ENCODE peak calls at places on chromosome 2, in four cellular contexts. L is A549, Z is tibial nerve, I is ovary. A is an unnamed sample.

GRCh38 chr2:150931447-150931846 is 330.2 kb downstream of the RBM43 start:
- DNase-seq in Z (no peak), L (no peak), I (no peak), A (no peak)

GRCh38 chr2:188997276-188997675 is 23.1 kb downstream of the COL3A1 start:
- DNase-seq in Z (no peak), I (no peak), L (no peak), A (no peak)

GRCh38 chr2:101120124-101120996 is 30.8 kb downstream of the TBC1D8 start:
- DNase-seq in I (peak), L (peak), Z (peak), A (no peak)

GRCh38 chr2:46669996-46670793 is 190.8 kb downstream of the TMEM247 start:
- DNase-seq in Z (no peak), I (no peak), L (peak), A (peak)

GRCh38 chr2:117724035-117724434 is 90.5 kb upstream of the DDX18 start:
- DNase-seq in L (no peak), Z (no peak), I (no peak), A (no peak)

GRCh38 chr2:75311993-75312392 is 112.7 kb upstream of the TACR1 start:
- DNase-seq in Z (no peak), I (no peak), L (peak), A (no peak)

GRCh38 chr2:144111443-144111842 is 408.5 kb downstream of the ZEB2 start:
- DNase-seq in I (no peak), Z (no peak), L (no peak), A (no peak)

GRCh38 chr2:1497122-1497611 is 83.9 kb downstream of the TPO start:
- DNase-seq in Z (peak), I (no peak), L (no peak), A (no peak)

GRCh38 chr2:72040629-72041403 is 106.8 kb downstream of the CYP26B1 start:
- DNase-seq in Z (no peak), I (no peak), L (no peak), A (peak)

GRCh38 chr2:130834091-130834922 is 2.4 kb upstream of the ARHGEF4 start:
- DNase-seq in I (no peak), L (peak), Z (no peak), A (no peak)

GRCh38 chr2:17311771-17312511 is 206.3 kb downstream of the RAD51AP2 start:
- DNase-seq in Z (no peak), L (no peak), I (no peak), A (no peak)

GRCh38 chr2:160109939-160110673 is 47.7 kb upstream of the PLA2R1 start:
- DNase-seq in I (peak), L (peak), Z (peak), A (no peak)

GRCh38 chr2:177169810-177170514 is 42.6 kb upstream of the HNRNPA3 start:
- DNase-seq in Z (no peak), L (no peak), I (no peak), A (no peak)

GRCh38 chr2:72949045-72949444 is 31.7 kb downstream of the EMX1 start:
- DNase-seq in L (no peak), Z (no peak), I (no peak), A (no peak)

GRCh38 chr2:149613712-149614111 is 26.1 kb upstream of the MMADHC start:
- DNase-seq in L (no peak), I (no peak), Z (no peak), A (no peak)

GRCh38 chr2:199883474-199884212 is 27.4 kb upstream of the C2orf69 start:
- DNase-seq in Z (no peak), I (no peak), L (no peak), A (no peak)

DNA sequence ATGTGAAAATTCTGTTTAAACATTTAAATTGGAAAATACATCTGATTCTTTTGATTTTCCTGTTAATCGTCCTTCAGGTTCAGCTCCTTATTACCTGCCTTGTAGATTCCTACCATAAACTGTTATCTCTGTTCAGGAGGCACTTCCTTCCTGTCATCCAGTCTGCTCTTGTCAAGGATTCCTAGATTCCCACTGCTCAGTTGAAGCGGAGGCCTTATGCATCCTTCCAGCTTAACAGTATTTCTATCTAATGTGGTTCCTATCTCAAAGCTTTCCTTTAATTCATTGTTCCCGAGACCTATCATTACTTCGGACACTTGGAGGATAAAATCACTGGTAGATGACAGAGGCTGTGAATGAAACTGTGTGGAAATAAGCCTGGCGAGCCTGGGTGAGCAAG is 12.0 kb downstream of the SPAG16 start:
- DNase-seq in Z (no peak), I (no peak), L (no peak), A (no peak)
- TF ChIP-seq EP300 in Z (no peak), I (no peak), L (no peak), A (no peak)

GRCh38 chr2:226623587-226624368 is 175.8 kb downstream of the IRS1 start:
- DNase-seq in L (no peak), Z (no peak), I (no peak), A (no peak)
- TF ChIP-seq EP300 in L (no peak), Z (no peak), I (no peak), A (no peak)

GRCh38 chr2:156585457-156585856 is 149.3 kb downstream of the GPD2 start:
- DNase-seq in Z (no peak), I (no peak), L (no peak), A (no peak)

GRCh38 chr2:156586621-156587020 is 150.4 kb downstream of the GPD2 start:
- DNase-seq in I (no peak), L (no peak), Z (no peak), A (no peak)

GRCh38 chr2:156593011-156593921 is 157.1 kb downstream of the GPD2 start:
- DNase-seq in Z (no peak), L (no peak), I (no peak), A (no peak)

GRCh38 chr2:156589381-156590079 is 153.4 kb downstream of the GPD2 start:
- DNase-seq in Z (no peak), L (peak), I (peak), A (no peak)

DNA sequence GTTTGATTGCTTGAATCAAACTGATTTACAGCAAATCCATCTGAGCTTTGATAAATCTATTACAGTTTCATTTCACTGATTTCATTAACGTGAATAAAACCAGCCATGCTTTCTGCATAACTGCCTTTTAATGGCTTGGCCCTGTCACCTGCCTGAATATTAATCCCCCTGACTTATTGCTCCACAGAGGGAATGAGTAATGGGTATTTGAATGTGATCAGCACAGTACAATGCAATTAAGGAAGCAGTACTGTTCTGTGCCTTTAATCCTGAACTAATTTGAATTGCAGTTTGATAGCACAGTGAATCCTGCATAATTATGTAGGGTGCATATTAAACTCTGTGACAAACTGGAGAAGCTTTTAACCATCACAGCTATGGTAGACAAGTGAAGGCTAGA is 154.1 kb downstream of the GPD2 start:
- DNase-seq in I (no peak), L (no peak), Z (no peak), A (no peak)
- TF ChIP-seq EP300 in I (no peak), L (no peak), Z (no peak), A (no peak)

GRCh38 chr2:54572262-54572635 is 116.1 kb downstream of the SPTBN1 start:
- DNase-seq in Z (no peak), I (no peak), L (peak), A (no peak)

GRCh38 chr2:54570321-54570881 is 114.3 kb downstream of the SPTBN1 start:
- DNase-seq in I (no peak), Z (no peak), L (no peak), A (no peak)

GRCh38 chr2:54570925-54571694 is 115.0 kb downstream of the SPTBN1 start:
- DNase-seq in I (peak), L (peak), Z (no peak), A (no peak)

GRCh38 chr2:54568876-54569298 is 112.8 kb downstream of the SPTBN1 start:
- DNase-seq in L (no peak), Z (no peak), I (no peak), A (no peak)

GRCh38 chr2:54569745-54570296 is 113.7 kb downstream of the SPTBN1 start:
- DNase-seq in Z (no peak), L (no peak), I (no peak), A (no peak)
- TF ChIP-seq EP300 in Z (no peak), L (no peak), I (no peak), A (no peak)